ENCODE peak calls at places on chromosomes 5 and 9, in six cellular contexts. B is ascending aorta, F is kidney, Z is SK-N-SH, P is left ventricle myocardium inferior, M is mesenchymal stem cell. Y is an unnamed sample. For H3K4me1, the result is how much of the 10 kb centered on the place peaks cover.

GRCh38 chr9:88786291-88787054 is 204.8 kb upstream of the S1PR3 start:
- DNase-seq in P (no peak), F (no peak), Z (no peak), B (no peak), M (no peak), Y (no peak)

GRCh38 chr5:77328926-77329647 is 118.6 kb downstream of the PDE8B start:
- DNase-seq in M (no peak), P (no peak), Z (no peak), F (no peak), B (no peak), Y (no peak)

GRCh38 chr5:72954389-72954788 is 1.5 kb upstream of the FCHO2 start:
- DNase-seq in B (no peak), M (no peak), F (no peak), Z (no peak), P (no peak), Y (no peak)

GRCh38 chr9:16191691-16192402 is 639.0 kb downstream of the CCDC171 start:
- DNase-seq in B (peak), P (peak), F (peak), M (peak), Z (peak), Y (no peak)

GRCh38 chr9:136086213-136086881 is 8.7 kb downstream of the NACC2 start:
- DNase-seq in B (no peak), P (peak), F (peak), Z (peak), M (no peak), Y (no peak)

GRCh38 chr5:152704286-152704685 is 299.2 kb upstream of the NMUR2 start:
- DNase-seq in M (no peak), F (no peak), Z (no peak), B (no peak), P (no peak), Y (no peak)

GRCh38 chr5:93221773-93222172 is 359.2 kb downstream of the NR2F1-AS1 start:
- DNase-seq in F (no peak), Z (no peak), P (no peak), M (no peak), B (no peak), Y (no peak)

GRCh38 chr5:15008476-15008875 is 136.9 kb upstream of the ANKH start:
- DNase-seq in P (peak), F (peak), M (peak), Z (no peak), B (peak), Y (peak)

GRCh38 chr9:87749335-87750035 is 23.6 kb downstream of the CTSL start:
- DNase-seq in B (no peak), F (no peak), Z (no peak), M (no peak), P (no peak), Y (no peak)

GRCh38 chr5:14757853-14758252 is 93.3 kb downstream of the OTULIN start:
- DNase-seq in B (no peak), F (no peak), Z (no peak), P (no peak), M (no peak), Y (no peak)

GRCh38 chr5:160685219-160685618 is 166.8 kb downstream of the ATP10B start:
- DNase-seq in F (no peak), P (no peak), B (no peak), Z (no peak), M (no peak), Y (no peak)

GRCh38 chr9:91933556-91934352 is 16.3 kb downstream of the ROR2 start:
- DNase-seq in Z (peak), P (no peak), F (no peak), B (no peak), M (no peak), Y (no peak)

GRCh38 chr5:32136342-32136741 is 37.8 kb downstream of the GOLPH3 start:
- DNase-seq in B (no peak), M (no peak), Z (no peak), F (no peak), P (no peak), Y (no peak)

GRCh38 chr5:165527577-165527976 is 2022.2 kb downstream of the MAT2B start:
- DNase-seq in P (no peak), B (no peak), Z (no peak), M (no peak), F (no peak), Y (no peak)

GRCh38 chr9:37941253-37941652 is 37.3 kb upstream of the SLC25A51 start:
- DNase-seq in M (no peak), Z (no peak), P (no peak), B (no peak), F (no peak), Y (no peak)
- H3K4me1 ChIP-seq in M (half or more), Z (half or more), P (half or more), B (under half), F (under half), Y (half or more)

DNA sequence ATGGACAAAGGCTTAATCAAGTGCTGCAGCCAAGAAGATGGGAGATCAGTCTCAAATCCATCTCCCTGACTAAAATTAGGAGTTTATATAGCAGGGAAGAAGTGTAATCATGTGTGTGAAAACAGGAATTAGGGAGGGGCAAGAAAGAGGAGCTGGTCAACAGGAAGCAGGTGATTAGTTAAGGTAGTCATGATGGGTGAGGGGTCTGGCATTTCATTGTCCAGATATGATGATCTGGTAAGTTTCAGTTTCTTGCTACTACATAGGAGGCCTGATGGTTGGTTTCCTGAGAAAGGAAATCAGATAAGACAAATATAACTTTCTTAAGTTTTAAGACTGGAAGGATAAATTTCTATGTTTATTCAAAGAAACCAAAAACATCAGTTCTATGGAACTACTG is 455.6 kb upstream of the GRAMD2B start:
- DNase-seq in P (no peak), B (no peak), F (no peak), Z (no peak), M (no peak), Y (no peak)
- H3K4me1 ChIP-seq in P (under half), B (under half), F (under half), Z (under half), M (under half), Y (under half)

DNA sequence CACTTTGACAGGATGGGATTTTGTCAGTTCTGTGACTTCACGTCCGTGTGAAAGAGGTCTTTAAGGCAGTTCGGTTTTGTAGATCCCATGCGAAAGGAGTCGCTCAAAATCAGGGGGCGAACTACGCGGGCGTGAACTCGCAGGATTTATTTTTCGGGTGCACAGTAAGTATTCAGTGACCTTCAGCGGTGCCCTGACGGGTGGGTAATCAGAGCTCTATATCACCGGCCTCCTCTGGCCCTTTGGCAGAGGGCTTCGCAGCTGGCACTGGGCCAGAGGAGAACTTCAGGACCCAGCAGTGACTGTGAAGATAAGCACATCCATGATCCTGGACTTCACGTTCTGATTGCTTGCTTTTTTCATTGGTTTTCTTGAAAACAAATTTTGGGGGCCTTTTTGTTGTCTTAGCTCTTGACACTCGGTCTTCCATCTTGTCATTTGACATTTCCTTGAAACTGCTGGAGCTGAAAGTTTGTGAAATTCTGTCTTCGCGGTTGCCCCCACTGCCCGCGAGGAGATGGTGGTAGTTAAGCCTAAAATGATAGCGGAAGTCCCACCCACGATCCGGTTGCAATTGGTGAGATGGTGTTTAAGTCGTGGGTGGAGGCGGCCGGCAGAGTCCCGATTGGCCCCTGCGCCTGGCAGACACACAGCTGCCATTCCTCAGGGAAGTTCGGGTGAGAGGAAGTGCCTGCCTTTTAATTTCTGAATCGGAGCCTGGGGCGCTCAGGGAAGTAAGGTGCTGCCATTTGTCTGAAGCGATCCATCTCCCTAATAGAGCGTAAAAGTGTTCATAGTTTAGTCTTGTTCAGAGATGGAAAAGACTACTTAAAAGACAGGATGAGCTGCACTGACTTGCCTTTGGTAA is at the start of gene FAM120AOS:
- DNase-seq in Z (peak), M (peak), F (peak), P (peak), B (peak), Y (peak)
- H3K4me1 ChIP-seq in Z (under half), M (under half), F (under half), P (half or more), B (under half), Y (under half)

DNA sequence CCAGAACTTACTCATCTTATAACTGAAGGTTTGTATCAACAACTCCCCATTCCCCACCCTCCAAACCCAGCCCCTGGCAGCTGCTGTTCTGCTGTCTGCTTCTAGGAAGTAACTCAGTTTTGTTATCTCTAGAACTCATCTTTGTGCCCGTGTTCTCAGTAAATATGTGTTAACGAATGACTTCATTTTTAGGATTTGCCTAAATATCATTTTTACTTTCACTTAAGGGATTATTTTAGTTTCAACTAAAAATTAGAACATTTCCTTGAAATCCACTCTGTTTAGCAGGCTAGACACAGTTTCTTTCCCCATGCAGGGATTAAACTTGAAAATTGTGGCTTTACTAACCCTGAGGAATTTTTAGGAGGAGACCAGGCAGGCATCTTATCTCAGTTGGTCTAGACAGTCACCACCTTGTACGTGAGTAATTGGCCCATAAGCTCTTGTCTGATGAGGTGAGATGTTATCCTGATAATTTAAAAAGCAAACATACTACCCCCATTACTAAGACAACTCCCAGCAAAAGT is 68.2 kb upstream of the TNFAIP8 start:
- DNase-seq in P (no peak), B (no peak), Z (no peak), M (no peak), F (no peak), Y (no peak)
- H3K4me1 ChIP-seq in P (half or more), B (under half), Z (under half), M (under half), F (under half), Y (under half)

GRCh38 chr5:150619359-150620230 is 20.9 kb upstream of the SYNPO start:
- DNase-seq in B (peak), P (peak), M (no peak), Z (no peak), F (peak), Y (no peak)
- H3K4me1 ChIP-seq in B (under half), P (half or more), M (under half), Z (half or more), F (under half), Y (half or more)

GRCh38 chr5:124648902-124649467 is 97.5 kb downstream of the ZNF608 start:
- DNase-seq in M (no peak), Z (no peak), B (no peak), P (no peak), F (no peak), Y (no peak)
- H3K4me1 ChIP-seq in M (under half), Z (half or more), B (under half), P (under half), F (under half), Y (under half)

Y was measured in esophagus squamous epithelium.